ENCODE peak calls at places on chromosomes 1 and 21, in four cellular contexts. One of them, this sample, is unnamed.

GRCh38 chr1:233859446-233859845 is 45.0 kb upstream of the SLC35F3 start:
- DNase-seq in H9: no peak
- DNase-seq in AG04449: no peak
- DNase-seq in neural progenitor cell: peak; percentile 7
- DNase-seq in this sample: no peak

GRCh38 chr1:19163261-19163660 is 46.8 kb downstream of the UBR4 start:
- DNase-seq in H9: no peak
- DNase-seq in AG04449: peak; percentile 73
- DNase-seq in neural progenitor cell: no peak
- DNase-seq in this sample: no peak

GRCh38 chr1:200388791-200389190 is 21.0 kb downstream of the ZNF281 start:
- DNase-seq in H9: no peak
- DNase-seq in AG04449: no peak
- DNase-seq in neural progenitor cell: no peak
- DNase-seq in this sample: no peak

GRCh38 chr1:40841602-40842001 is 20.6 kb downstream of the CITED4 start:
- DNase-seq in H9: no peak
- DNase-seq in AG04449: no peak
- DNase-seq in neural progenitor cell: no peak
- DNase-seq in this sample: no peak

GRCh38 chr1:12078938-12079861 is 16.1 kb downstream of the TNFRSF8 start:
- DNase-seq in H9: peak; percentile 85
- DNase-seq in AG04449: no peak
- DNase-seq in neural progenitor cell: peak; percentile 75
- DNase-seq in this sample: no peak

GRCh38 chr1:224704409-224704735 is 88.3 kb downstream of the CNIH3 start:
- DNase-seq in H9: no peak
- DNase-seq in AG04449: no peak
- DNase-seq in neural progenitor cell: no peak
- DNase-seq in this sample: no peak

GRCh38 chr1:230287674-230288315 is 138.3 kb downstream of the PGBD5 start:
- DNase-seq in H9: no peak
- DNase-seq in AG04449: no peak
- DNase-seq in neural progenitor cell: no peak
- DNase-seq in this sample: no peak

GRCh38 chr1:31155216-31155806 is 84.4 kb downstream of the NKAIN1 start:
- DNase-seq in H9: peak; percentile 80
- DNase-seq in AG04449: no peak
- DNase-seq in neural progenitor cell: peak; percentile 88
- DNase-seq in this sample: no peak

GRCh38 chr1:23210351-23210785 is 6.9 kb downstream of the HTR1D start:
- DNase-seq in H9: peak; percentile 71
- DNase-seq in AG04449: no peak
- DNase-seq in neural progenitor cell: peak; percentile 40
- DNase-seq in this sample: no peak

GRCh38 chr21:42637602-42638041 is 15.8 kb upstream of the PDE9A start:
- DNase-seq in H9: no peak
- DNase-seq in AG04449: no peak
- DNase-seq in neural progenitor cell: no peak
- DNase-seq in this sample: no peak

GRCh38 chr1:110872745-110873435 is at the start of gene CD53:
- DNase-seq in H9: no peak
- DNase-seq in AG04449: no peak
- DNase-seq in neural progenitor cell: no peak
- DNase-seq in this sample: no peak

GRCh38 chr1:201385299-201385891 is 7.9 kb upstream of the TNNT2 start:
- DNase-seq in H9: peak; percentile 84
- DNase-seq in AG04449: no peak
- DNase-seq in neural progenitor cell: peak; percentile 74
- DNase-seq in this sample: no peak

GRCh38 chr1:30786264-30786991 is 28.9 kb upstream of the LAPTM5 start:
- DNase-seq in H9: no peak
- DNase-seq in AG04449: no peak
- DNase-seq in neural progenitor cell: peak; percentile 59
- DNase-seq in this sample: no peak

GRCh38 chr1:36775716-36776115 is 258.6 kb downstream of the GRIK3 start:
- DNase-seq in H9: no peak
- DNase-seq in AG04449: no peak
- DNase-seq in neural progenitor cell: no peak
- DNase-seq in this sample: no peak

GRCh38 chr1:85240174-85240601 is 19.3 kb downstream of the C1orf52 start:
- DNase-seq in H9: peak; percentile 47
- DNase-seq in AG04449: no peak
- DNase-seq in neural progenitor cell: peak; percentile 41
- DNase-seq in this sample: no peak
- TF ChIP-seq CTCF in H9: peak; percentile 61
- TF ChIP-seq CTCF in AG04449: no peak
- TF ChIP-seq CTCF in neural progenitor cell: peak; percentile 18
- TF ChIP-seq CTCF in this sample: peak; percentile 54

GRCh38 chr1:150619576-150620509 is 9.6 kb downstream of the ENSA start:
- DNase-seq in H9: no peak
- DNase-seq in AG04449: no peak
- DNase-seq in neural progenitor cell: no peak
- DNase-seq in this sample: no peak
- TF ChIP-seq CTCF in H9: peak; percentile 32
- TF ChIP-seq CTCF in AG04449: peak; percentile 33
- TF ChIP-seq CTCF in neural progenitor cell: no peak
- TF ChIP-seq CTCF in this sample: peak; percentile 46

GRCh38 chr1:6280761-6281451 is 20.0 kb upstream of the GPR153 start:
- DNase-seq in H9: peak; percentile 84
- DNase-seq in AG04449: no peak
- DNase-seq in neural progenitor cell: peak; percentile 76
- DNase-seq in this sample: no peak
- TF ChIP-seq CTCF in H9: peak; percentile 73
- TF ChIP-seq CTCF in AG04449: peak; percentile 46
- TF ChIP-seq CTCF in neural progenitor cell: peak; percentile 61
- TF ChIP-seq CTCF in this sample: peak; percentile 55

GRCh38 chr21:44485254-44485793 is 30.0 kb downstream of the LRRC3 start:
- DNase-seq in H9: peak; percentile 94
- DNase-seq in AG04449: no peak
- DNase-seq in neural progenitor cell: peak; percentile 74
- DNase-seq in this sample: no peak
- TF ChIP-seq CTCF in H9: peak; percentile 73
- TF ChIP-seq CTCF in AG04449: no peak
- TF ChIP-seq CTCF in neural progenitor cell: peak; percentile 53
- TF ChIP-seq CTCF in this sample: no peak

DNA sequence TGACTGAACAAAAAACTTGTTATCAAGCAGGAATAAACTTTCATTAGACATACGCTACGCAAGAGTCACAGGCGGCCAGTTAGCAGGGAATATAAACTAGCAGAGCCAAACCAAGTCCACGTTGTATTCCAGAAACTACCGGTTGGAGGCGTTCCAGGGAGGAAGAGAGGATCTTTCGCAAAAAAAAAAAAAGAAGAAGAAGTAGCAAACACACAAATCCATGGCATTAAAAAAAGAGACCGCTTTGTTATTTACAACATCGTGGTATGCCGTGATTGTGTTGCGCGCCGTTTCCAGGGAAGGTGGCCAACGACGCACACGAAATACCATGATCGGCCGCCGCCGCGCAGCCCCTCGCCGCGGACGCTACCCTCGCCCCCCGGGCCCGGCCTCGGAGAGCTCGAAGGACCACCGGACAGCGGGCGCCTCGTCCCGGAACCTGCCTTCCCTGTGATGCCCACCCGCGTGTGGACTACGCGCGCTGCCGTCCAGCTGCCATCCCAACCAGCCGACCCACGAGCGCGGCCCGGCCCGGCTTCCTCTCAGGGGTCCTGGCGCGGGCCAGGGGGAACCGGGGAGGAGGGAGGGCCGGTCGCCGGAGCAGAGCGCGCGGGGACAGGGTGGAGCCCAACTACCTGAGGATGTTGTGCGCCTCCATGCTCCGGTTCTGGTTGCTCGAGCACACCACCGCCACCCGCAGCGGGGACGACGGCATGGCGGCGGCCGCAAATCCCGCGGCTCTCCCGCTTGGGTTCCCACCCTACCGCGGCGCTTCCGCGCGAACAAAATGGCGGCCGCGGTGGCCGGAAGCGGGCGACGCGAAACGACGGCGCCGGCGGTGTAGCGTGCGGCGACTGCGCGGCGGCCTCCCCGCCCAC is 581 bp downstream of the SSU72 start:
- DNase-seq in H9: peak; percentile 73
- DNase-seq in AG04449: no peak
- DNase-seq in neural progenitor cell: peak; percentile 91
- DNase-seq in this sample: peak; percentile 27
- TF ChIP-seq CTCF in H9: peak; percentile 51
- TF ChIP-seq CTCF in AG04449: no peak
- TF ChIP-seq CTCF in neural progenitor cell: peak; percentile 42
- TF ChIP-seq CTCF in this sample: peak; percentile 44

GRCh38 chr1:101309334-101310221 is 72.8 kb downstream of the S1PR1 start:
- DNase-seq in H9: peak; percentile 61
- DNase-seq in AG04449: no peak
- DNase-seq in neural progenitor cell: peak; percentile 71
- DNase-seq in this sample: no peak
- TF ChIP-seq CTCF in H9: peak; percentile 87
- TF ChIP-seq CTCF in AG04449: peak; percentile 86
- TF ChIP-seq CTCF in neural progenitor cell: peak; percentile 95
- TF ChIP-seq CTCF in this sample: peak; percentile 93

This sample was measured in epithelial cell of proximal tubule.